ENCODE peak calls at places on chromosomes 3 and 15, in four cellular contexts. X is HepG2, F is GM12892, Z is K562. P is an unnamed sample.

GRCh38 chr3:142500211-142500610 is 52.4 kb upstream of the XRN1 start:
- DNase-seq in X (no peak), F (no peak), Z (no peak), P (no peak)

GRCh38 chr3:169497567-169498257 is 165.8 kb downstream of the MECOM start:
- DNase-seq in X (no peak), F (no peak), Z (no peak), P (no peak)

GRCh38 chr3:64238971-64239667 is 13.9 kb upstream of the PRICKLE2 start:
- DNase-seq in X (peak), F (no peak), Z (no peak), P (no peak)

GRCh38 chr3:16864610-16865313 is 20.0 kb upstream of the PLCL2 start:
- DNase-seq in X (peak), F (no peak), Z (no peak), P (no peak)

GRCh38 chr3:174619244-174619643 is 239.9 kb upstream of the NAALADL2 start:
- DNase-seq in X (no peak), F (no peak), Z (no peak), P (no peak)

GRCh38 chr3:35322070-35322469 is 317.3 kb upstream of the ARPP21 start:
- DNase-seq in X (no peak), F (no peak), Z (no peak), P (no peak)

GRCh38 chr3:100289339-100289738 is 28.5 kb downstream of the TBC1D23 start:
- DNase-seq in X (no peak), F (no peak), Z (peak), P (no peak)

GRCh38 chr3:58350627-58351013 is 17.9 kb downstream of the PXK start:
- DNase-seq in X (no peak), F (no peak), Z (no peak), P (no peak)

GRCh38 chr15:75693501-75694240 is 19.0 kb downstream of the CSPG4 start:
- DNase-seq in X (no peak), F (no peak), Z (peak), P (no peak)

GRCh38 chr3:71064976-71065763 is 518.4 kb downstream of the FOXP1 start:
- DNase-seq in X (peak), F (no peak), Z (peak), P (no peak)

GRCh38 chr3:66490984-66491383 is 9.8 kb downstream of the LRIG1 start:
- DNase-seq in X (no peak), F (no peak), Z (no peak), P (no peak)

GRCh38 chr3:12017487-12017886 is 13.3 kb downstream of the SYN2 start:
- DNase-seq in X (no peak), F (no peak), Z (no peak), P (no peak)

GRCh38 chr3:127263586-127264231 is 24.1 kb downstream of the PRR20G start:
- DNase-seq in X (no peak), F (no peak), Z (no peak), P (no peak)

GRCh38 chr15:36671017-36671416 is 91.6 kb downstream of the CDIN1 start:
- DNase-seq in X (no peak), F (no peak), Z (no peak), P (no peak)

GRCh38 chr3:44825264-44825925 is 36.3 kb upstream of the TMEM42 start:
- DNase-seq in X (no peak), F (no peak), Z (no peak), P (no peak)

GRCh38 chr3:122055215-122055614 is at the start of gene CD86:
- DNase-seq in X (no peak), F (peak), Z (no peak), P (peak)

GRCh38 chr15:86089422-86089821 is 9.8 kb downstream of the AGBL1 start:
- DNase-seq in X (no peak), F (no peak), Z (no peak), P (no peak)

GRCh38 chr3:77091809-77092208 is 51.9 kb downstream of the ROBO2 start:
- DNase-seq in X (no peak), F (no peak), Z (no peak), P (no peak)

GRCh38 chr15:41630616-41631218 is 29.5 kb upstream of the MGA start:
- DNase-seq in X (peak), F (no peak), Z (no peak), P (no peak)

GRCh38 chr3:134471521-134472193 is 14.1 kb downstream of the ANAPC13 start:
- DNase-seq in X (no peak), F (no peak), Z (no peak), P (no peak)

GRCh38 chr3:98525494-98525893 is 2.8 kb upstream of the CLDND1 start:
- DNase-seq in X (no peak), F (no peak), Z (no peak), P (no peak)

GRCh38 chr3:134711284-134711683 is 60.5 kb upstream of the KY start:
- DNase-seq in X (no peak), F (no peak), Z (no peak), P (no peak)

GRCh38 chr15:41933771-41934170 is 38.6 kb downstream of the EHD4 start:
- DNase-seq in X (no peak), F (no peak), Z (no peak), P (no peak)

DNA sequence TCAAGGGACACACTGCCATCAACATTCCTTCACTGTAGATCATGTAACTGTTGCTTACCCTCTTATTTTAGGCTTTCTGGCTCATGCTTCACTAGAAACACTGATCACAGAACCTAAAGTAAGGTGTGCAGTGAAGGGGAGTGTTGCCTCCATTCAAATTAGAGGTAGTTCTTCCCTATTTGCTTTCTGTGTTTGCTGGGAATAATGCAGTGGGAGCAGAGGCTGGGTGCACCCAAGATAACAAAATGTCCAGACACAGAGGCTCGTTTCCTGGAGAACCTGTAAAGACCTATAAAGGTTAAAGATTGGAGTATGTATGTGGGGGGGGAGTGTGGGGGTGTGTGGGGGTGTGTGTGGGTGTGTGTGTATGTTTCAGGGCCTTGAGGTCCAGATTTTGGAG is 2.1 kb upstream of the CLDN18 start:
- DNase-seq in X (no peak), F (no peak), Z (no peak), P (no peak)
- TF ChIP-seq POLR2AphosphoS5 in X (no peak), F (no peak), Z (no peak), P (no peak)

DNA sequence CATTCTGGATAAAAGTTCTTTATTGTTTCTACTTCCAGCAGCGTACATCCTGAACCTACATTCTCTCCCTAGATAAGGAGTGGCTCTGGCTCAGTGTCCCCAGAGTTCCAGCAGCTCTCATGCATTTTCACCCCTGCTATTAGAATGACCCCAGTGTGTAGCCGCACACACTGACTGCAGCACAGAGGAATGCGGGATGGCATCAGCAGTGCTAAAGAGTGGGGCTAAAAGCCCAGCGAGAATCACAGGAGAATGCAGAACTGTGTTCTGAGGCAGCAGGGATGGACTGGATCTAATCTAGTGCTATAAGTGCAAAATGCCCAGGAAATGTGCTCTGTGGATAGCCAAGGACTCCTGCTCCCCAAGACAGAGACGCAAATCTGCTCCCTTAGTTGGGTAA is 66.4 kb upstream of the TJP1 start:
- DNase-seq in X (no peak), F (no peak), Z (no peak), P (no peak)
- TF ChIP-seq TAF1 in X (no peak), F (no peak), Z (no peak), P (no peak)

GRCh38 chr3:194138098-194138474 is 2.1 kb downstream of the HES1 start:
- DNase-seq in X (no peak), F (no peak), Z (no peak), P (no peak)

GRCh38 chr3:194135806-194136518 is at the start of gene HES1:
- DNase-seq in X (peak), F (peak), Z (peak), P (peak)

GRCh38 chr3:194136519-194137313 is 768 bp downstream of the HES1 start:
- DNase-seq in X (peak), F (no peak), Z (no peak), P (no peak)

GRCh38 chr3:194138732-194139084 is 2.8 kb downstream of the HES1 start:
- DNase-seq in X (no peak), F (no peak), Z (no peak), P (no peak)

DNA sequence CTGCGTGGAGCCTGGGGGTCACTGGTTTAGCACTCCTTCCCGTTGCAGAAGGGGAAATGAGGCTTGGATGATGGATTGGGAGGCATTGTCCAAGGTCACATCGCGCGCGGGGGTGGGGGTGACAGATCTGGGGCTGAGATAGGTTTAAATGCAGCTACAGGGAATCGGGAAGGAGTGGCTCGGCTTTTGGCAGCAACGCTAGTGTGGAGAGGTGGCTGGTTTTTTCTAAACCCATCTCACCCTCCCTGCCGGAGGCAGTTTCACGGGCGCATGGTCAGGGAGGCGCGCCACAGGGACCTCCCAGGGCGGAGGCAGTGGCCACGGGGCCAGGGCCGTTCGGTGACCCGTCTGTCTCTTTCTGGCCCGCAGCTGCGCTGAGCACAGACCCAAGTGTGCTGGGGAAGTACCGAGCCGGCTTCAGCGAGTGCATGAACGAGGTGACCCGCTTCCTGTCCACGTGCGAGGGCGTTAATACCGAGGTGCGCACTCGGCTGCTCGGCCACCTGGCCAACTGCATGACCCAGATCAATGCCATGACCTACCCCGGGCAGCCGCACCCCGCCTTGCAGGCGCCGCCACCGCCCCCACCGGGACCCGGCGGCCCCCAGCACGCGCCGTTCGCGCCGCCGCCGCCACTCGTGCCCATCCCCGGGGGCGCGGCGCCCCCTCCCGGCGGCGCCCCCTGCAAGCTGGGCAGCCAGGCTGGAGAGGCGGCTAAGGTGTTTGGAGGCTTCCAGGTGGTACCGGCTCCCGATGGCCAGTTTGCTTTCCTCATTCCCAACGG is 1.6 kb downstream of the HES1 start:
- DNase-seq in X (peak), F (peak), Z (peak), P (no peak)
- TF ChIP-seq POLR2A in X (no peak), F (peak), Z (peak), P (peak)

DNA sequence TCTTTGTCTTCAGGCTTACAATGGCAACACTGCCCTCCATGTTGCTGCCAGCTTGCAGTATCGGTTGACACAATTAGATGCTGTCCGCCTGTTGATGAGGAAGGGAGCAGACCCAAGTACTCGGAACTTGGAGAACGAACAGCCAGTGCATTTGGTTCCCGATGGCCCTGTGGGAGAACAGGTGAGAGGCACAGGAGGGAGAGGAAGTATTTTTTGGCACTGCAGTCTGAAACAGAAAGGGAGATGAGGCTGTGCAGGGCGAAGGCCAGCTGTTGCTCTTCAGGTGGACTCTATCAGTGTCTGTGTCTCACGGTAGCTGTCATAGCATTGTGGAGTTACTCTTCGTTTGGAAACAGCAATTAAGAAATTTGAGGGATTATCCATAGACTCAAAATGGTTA is 8.0 kb downstream of the NFKBIZ start:
- DNase-seq in X (no peak), F (no peak), Z (no peak), P (no peak)
- TF ChIP-seq POLR2AphosphoS5 in X (no peak), F (peak), Z (no peak), P (peak)

GRCh38 chr15:83846847-83847246 is 192.9 kb downstream of the ADAMTSL3 start:
- DNase-seq in X (no peak), F (no peak), Z (no peak), P (no peak)
- TF ChIP-seq TAF1 in X (no peak), F (no peak), Z (no peak), P (no peak)

DNA sequence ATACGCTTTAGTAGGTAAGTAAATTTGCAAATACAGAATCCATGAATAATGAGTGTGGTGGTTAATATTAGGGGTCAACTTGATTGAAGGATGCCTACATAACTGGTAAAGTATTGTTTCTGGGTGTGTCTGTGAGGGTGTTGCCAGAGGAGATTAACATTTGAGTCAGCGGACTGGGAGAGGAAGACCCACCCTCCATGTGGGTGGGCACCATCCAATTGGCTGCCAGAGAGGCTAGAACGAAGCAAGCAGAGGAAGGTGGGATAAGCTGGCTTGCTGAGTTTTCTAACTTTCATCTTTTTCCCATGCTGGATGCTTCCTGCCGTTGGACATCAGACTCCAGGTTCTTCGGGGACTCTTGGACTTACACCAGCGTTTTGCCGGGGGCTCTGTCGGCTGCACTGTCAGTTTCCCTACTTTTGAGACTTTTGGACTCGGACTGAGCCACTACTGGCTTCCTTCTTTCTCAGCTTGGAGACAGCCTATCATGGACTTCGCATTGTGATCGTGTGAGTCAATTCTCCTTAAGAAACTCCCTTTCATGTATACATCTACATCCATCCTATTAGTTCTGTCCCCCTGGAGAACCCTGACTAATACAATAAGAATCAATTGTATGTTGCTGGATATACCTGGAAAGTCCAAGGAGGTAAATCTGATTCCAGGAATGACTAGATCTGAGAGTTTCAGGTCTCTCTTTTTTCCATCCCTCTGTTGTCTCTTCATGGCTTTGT is 25.8 kb upstream of the NEDD4 start:
- DNase-seq in X (no peak), F (no peak), Z (no peak), P (no peak)
- TF ChIP-seq POLR2A in X (no peak), F (no peak), Z (no peak), P (no peak)